ENCODE peak calls at places on chromosome 3, in six cellular contexts. B is osteoblast; F is naive thymus-derived CD4-positive, alpha-beta T cell; I is breast epithelium; O is psoas muscle; Y is PC-9. C is an unnamed sample.

GRCh38 chr3:134617608-134618472 is 33.0 kb downstream of the KY start:
- DNase-seq in B (no peak), F (no peak), O (no peak), I (no peak), Y (no peak), C (no peak)

GRCh38 chr3:48194446-48195071 is 6.3 kb upstream of the CDC25A start:
- DNase-seq in O (peak; percentile 36), F (no peak), I (peak; percentile 39), Y (peak; percentile 55), B (peak; percentile 96), C (peak; percentile 55)

GRCh38 chr3:64645236-64645635 is 42.6 kb downstream of the ADAMTS9 start:
- DNase-seq in O (no peak), F (no peak), I (no peak), B (no peak), Y (no peak), C (peak; percentile 29)

GRCh38 chr3:89419647-89420141 is 312.3 kb downstream of the EPHA3 start:
- DNase-seq in B (no peak), I (no peak), F (no peak), Y (no peak), O (no peak), C (no peak)

GRCh38 chr3:165619077-165619476 is 218.1 kb downstream of the BCHE start:
- DNase-seq in B (no peak), F (no peak), O (no peak), I (no peak), Y (no peak), C (no peak)

GRCh38 chr3:51953445-51953844 is 1.7 kb upstream of the GPR62 start:
- DNase-seq in Y (peak; percentile 58), I (no peak), B (peak; percentile 98), O (no peak), F (no peak), C (no peak)

GRCh38 chr3:193865339-193865738 is 270.6 kb upstream of the HES1 start:
- DNase-seq in F (no peak), I (no peak), O (no peak), Y (no peak), B (no peak), C (no peak)

GRCh38 chr3:69671082-69671952 is 67.9 kb upstream of the MITF start:
- DNase-seq in O (no peak), B (peak; percentile 85), Y (peak; percentile 42), F (no peak), I (no peak), C (no peak)

GRCh38 chr3:41808152-41808551 is 153.8 kb downstream of the ULK4 start:
- DNase-seq in B (peak; percentile 36), I (no peak), F (no peak), O (no peak), Y (no peak), C (no peak)

GRCh38 chr3:143972155-143972494 is 502 bp downstream of the DIPK2A start:
- DNase-seq in O (no peak), B (no peak), F (no peak), I (no peak), Y (no peak), C (peak; percentile 74)

GRCh38 chr3:99862208-99862607 is 44.5 kb downstream of the CMSS1 start:
- DNase-seq in B (peak; percentile 23), I (no peak), O (no peak), F (no peak), Y (peak; percentile 75), C (peak; percentile 48)

GRCh38 chr3:48034000-48034516 is 17.8 kb upstream of the MAP4 start:
- DNase-seq in F (no peak), Y (peak; percentile 89), B (peak; percentile 78), I (no peak), O (no peak), C (no peak)

GRCh38 chr3:155281892-155282291 is 11.6 kb downstream of the STRIT1 start:
- DNase-seq in O (no peak), B (no peak), I (no peak), F (no peak), Y (no peak), C (no peak)

GRCh38 chr3:122273498-122273897 is 51.5 kb upstream of the CSTA start:
- DNase-seq in O (no peak), F (no peak), B (no peak), Y (no peak), I (no peak), C (no peak)

GRCh38 chr3:18745472-18745871 is 320.3 kb upstream of the SATB1 start:
- DNase-seq in F (no peak), Y (no peak), B (no peak), O (no peak), I (no peak), C (no peak)

GRCh38 chr3:183481582-183481981 is 53.2 kb upstream of the MCF2L2 start:
- DNase-seq in B (no peak), I (no peak), Y (no peak), F (no peak), O (no peak), C (no peak)

GRCh38 chr3:184757010-184757651 is 45.3 kb upstream of the MAGEF1 start:
- DNase-seq in Y (no peak), B (peak; percentile 98), O (peak; percentile 70), I (no peak), F (no peak), C (peak; percentile 52)

GRCh38 chr3:45547202-45547701 is 47.3 kb upstream of the LIMD1 start:
- DNase-seq in B (no peak), F (no peak), I (no peak), Y (no peak), O (no peak), C (no peak)
- H3K27ac ChIP-seq in B (peak overlapping the region; percentile 36), F (no peak overlapping the region), I (peak overlapping the region; percentile 88), Y (no peak overlapping the region), O (peak overlapping the region; percentile 63), C (no peak overlapping the region)

GRCh38 chr3:171432548-171432947 is 27.7 kb downstream of the TNIK start:
- DNase-seq in B (no peak), Y (no peak), I (no peak), O (no peak), F (no peak), C (no peak)
- H3K27ac ChIP-seq in B (no peak overlapping the region), Y (no peak overlapping the region), I (no peak overlapping the region), O (no peak overlapping the region), F (no peak overlapping the region), C (no peak overlapping the region)

DNA sequence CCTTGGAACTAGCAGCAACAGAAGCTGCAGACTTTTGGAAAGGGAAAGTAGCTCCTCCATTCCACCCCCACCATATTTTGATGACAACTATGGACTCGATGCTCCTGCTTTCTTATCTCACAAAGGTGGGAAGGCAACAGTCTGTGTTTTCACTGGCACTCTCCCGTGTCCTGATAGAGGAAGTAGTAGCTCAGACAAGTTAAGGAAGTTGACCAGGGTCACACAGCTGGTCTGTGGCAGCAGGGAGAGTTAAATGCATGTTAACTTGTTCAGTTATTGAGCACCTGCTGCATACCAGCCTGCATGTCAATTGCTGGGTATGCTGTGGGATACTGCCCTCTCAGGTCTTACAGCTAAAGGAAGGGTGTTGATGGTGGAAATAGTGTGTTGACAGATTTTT is 33.2 kb downstream of the BHLHE40 start:
- DNase-seq in Y (no peak), I (no peak), F (no peak), B (no peak), O (no peak), C (no peak)
- H3K27ac ChIP-seq in Y (no peak overlapping the region), I (no peak overlapping the region), F (no peak overlapping the region), B (no peak overlapping the region), O (no peak overlapping the region), C (no peak overlapping the region)

GRCh38 chr3:11640009-11640673 is 3.6 kb downstream of the VGLL4 start:
- DNase-seq in B (no peak), O (no peak), F (no peak), I (no peak), Y (no peak), C (no peak)
- H3K27ac ChIP-seq in B (peak overlapping the region; percentile 95), O (peak overlapping the region; percentile 98), F (peak overlapping the region; percentile 37), I (peak overlapping the region; percentile 98), Y (no peak overlapping the region), C (no peak overlapping the region)

GRCh38 chr3:190624282-190624681 is 110.4 kb downstream of the IL1RAP start:
- DNase-seq in B (no peak), Y (no peak), O (no peak), F (no peak), I (no peak), C (no peak)
- H3K27ac ChIP-seq in B (no peak overlapping the region), Y (no peak overlapping the region), O (no peak overlapping the region), F (no peak overlapping the region), I (no peak overlapping the region), C (no peak overlapping the region)

GRCh38 chr3:29311805-29312204 is 30.9 kb downstream of the RBMS3 start:
- DNase-seq in I (no peak), F (no peak), Y (no peak), O (no peak), B (no peak), C (no peak)
- H3K27ac ChIP-seq in I (no peak overlapping the region), F (no peak overlapping the region), Y (no peak overlapping the region), O (no peak overlapping the region), B (no peak overlapping the region), C (no peak overlapping the region)

DNA sequence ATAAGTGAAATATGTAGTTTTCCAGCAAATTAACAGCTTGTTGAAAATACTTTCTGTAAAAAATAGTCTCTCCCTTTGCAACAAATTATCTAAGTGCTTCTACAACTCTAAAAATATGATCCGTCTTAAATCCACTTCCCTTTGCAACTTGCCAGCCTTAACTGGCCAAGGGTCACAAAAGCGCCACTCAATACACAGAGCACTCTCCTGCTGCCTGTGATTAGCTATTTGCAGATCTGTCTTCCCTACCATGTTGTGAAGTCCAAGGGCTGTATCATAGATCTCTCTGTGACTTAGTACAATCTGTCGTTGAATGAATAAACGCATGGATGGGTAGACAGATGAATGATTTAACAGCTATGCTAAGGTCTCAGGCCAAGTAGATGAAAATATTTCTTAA is 76.2 kb downstream of the ITGB5 start:
- DNase-seq in O (no peak), Y (no peak), B (no peak), I (no peak), F (no peak), C (no peak)
- H3K27ac ChIP-seq in O (peak overlapping the region; percentile 91), Y (no peak overlapping the region), B (peak overlapping the region; percentile 80), I (peak overlapping the region; percentile 17), F (no peak overlapping the region), C (no peak overlapping the region)

C was measured in SJSA1.